ENCODE peak calls at places on chromosomes 6 and 20, in ten cellular contexts. S is AG10803, X is iPS DF 6.9, Q is neuronal stem cell, A is fibroblast of lung, F is endodermal cell, P is brain microvascular endothelial cell, Z is left lung, O is GM23248, U is uterus. Y is an unnamed sample.

GRCh38 chr6:2802521-2803060 is 37.4 kb downstream of the WRNIP1 start:
- DNase-seq in S (no peak), X (no peak), Q (no peak), A (no peak), F (no peak), P (no peak), Z (no peak), O (no peak), U (no peak), Y (no peak)

GRCh38 chr20:49245921-49246740 is 26.9 kb downstream of the DDX27 start:
- DNase-seq in S (peak; percentile 65), X (no peak), Q (no peak), A (peak; percentile 47), F (peak; percentile 72), P (peak; percentile 39), Z (no peak), O (peak; percentile 77), U (no peak), Y (no peak)

GRCh38 chr20:2006452-2007381 is 12.9 kb upstream of the PDYN start:
- DNase-seq in S (peak; percentile 86), X (peak; percentile 37), Q (peak; percentile 61), A (peak; percentile 70), F (peak; percentile 81), P (peak; percentile 16), Z (no peak), O (peak; percentile 90), U (no peak), Y (no peak)

GRCh38 chr6:44935693-44936300 is 392.3 kb upstream of the RUNX2 start:
- DNase-seq in S (no peak), X (no peak), Q (no peak), A (peak; percentile 14), F (no peak), P (no peak), Z (no peak), O (no peak), U (no peak), Y (no peak)

GRCh38 chr20:49392745-49393144 is 89.7 kb downstream of the KCNB1 start:
- DNase-seq in S (no peak), X (no peak), Q (no peak), A (no peak), F (no peak), P (no peak), Z (no peak), O (no peak), U (no peak), Y (no peak)

GRCh38 chr6:20254295-20254694 is 42.0 kb upstream of the MBOAT1 start:
- DNase-seq in S (no peak), X (no peak), Q (no peak), A (no peak), F (no peak), P (no peak), Z (no peak), O (no peak), U (no peak), Y (no peak)

GRCh38 chr6:33716890-33717632 is 5.6 kb upstream of the UQCC2 start:
- DNase-seq in S (no peak), X (no peak), Q (no peak), A (no peak), F (no peak), P (no peak), Z (no peak), O (no peak), U (no peak), Y (no peak)

GRCh38 chr6:131367206-131367873 is 205.7 kb upstream of the ARG1 start:
- DNase-seq in S (no peak), X (no peak), Q (no peak), A (no peak), F (no peak), P (no peak), Z (no peak), O (no peak), U (no peak), Y (no peak)

GRCh38 chr20:38790210-38791053 is 15.1 kb upstream of the PPP1R16B start:
- DNase-seq in S (peak; percentile 15), X (no peak), Q (no peak), A (peak; percentile 31), F (peak; percentile 82), P (peak; percentile 25), Z (no peak), O (peak; percentile 54), U (no peak), Y (peak; percentile 1)

GRCh38 chr6:129606664-129607063 is 103.3 kb downstream of the ARHGAP18 start:
- DNase-seq in S (peak; percentile 24), X (no peak), Q (no peak), A (peak; percentile 68), F (no peak), P (no peak), Z (no peak), O (peak; percentile 25), U (no peak), Y (no peak)

GRCh38 chr6:152049502-152049901 is 242.0 kb downstream of the ESR1 start:
- DNase-seq in S (no peak), X (no peak), Q (no peak), A (no peak), F (no peak), P (no peak), Z (no peak), O (no peak), U (no peak), Y (no peak)

GRCh38 chr20:24017160-24017761 is 28.7 kb upstream of the GGTLC1 start:
- DNase-seq in S (no peak), X (no peak), Q (no peak), A (no peak), F (no peak), P (no peak), Z (no peak), O (peak; percentile 28), U (no peak), Y (no peak)

GRCh38 chr20:37841991-37842390 is 60.9 kb upstream of the VSTM2L start:
- DNase-seq in S (no peak), X (no peak), Q (peak; percentile 67), A (no peak), F (no peak), P (no peak), Z (no peak), O (no peak), U (no peak), Y (no peak)

GRCh38 chr20:44319880-44320422 is 8.9 kb upstream of the FITM2 start:
- DNase-seq in S (no peak), X (no peak), Q (no peak), A (no peak), F (no peak), P (no peak), Z (no peak), O (no peak), U (no peak), Y (no peak)

GRCh38 chr6:75202676-75203131 is 3.1 kb downstream of the COL12A1 start:
- DNase-seq in S (no peak), X (no peak), Q (no peak), A (peak; percentile 68), F (peak; percentile 53), P (no peak), Z (no peak), O (peak; percentile 52), U (peak; percentile 28), Y (no peak)
- H3K4me3 ChIP-seq in S (peak overlapping the region; percentile 100), X (no peak overlapping the region), Q (no peak overlapping the region), A (peak overlapping the region; percentile 100), F (peak overlapping the region; percentile 72), P (peak overlapping the region; percentile 58), Z (no peak overlapping the region), O (peak overlapping the region; percentile 98), U (peak overlapping the region; percentile 30), Y (peak overlapping the region; percentile 41)

GRCh38 chr6:27512525-27512924 is 39.6 kb upstream of the ZNF184 start:
- DNase-seq in S (no peak), X (no peak), Q (no peak), A (no peak), F (no peak), P (no peak), Z (no peak), O (no peak), U (no peak), Y (no peak)

GRCh38 chr6:27518881-27519795 is 46.2 kb upstream of the ZNF184 start:
- DNase-seq in S (peak; percentile 87), X (peak; percentile 52), Q (peak; percentile 84), A (peak; percentile 86), F (peak; percentile 90), P (peak; percentile 89), Z (peak; percentile 82), O (peak; percentile 93), U (peak; percentile 65), Y (peak; percentile 74)

GRCh38 chr6:27517928-27518787 is 45.3 kb upstream of the ZNF184 start:
- DNase-seq in S (no peak), X (no peak), Q (no peak), A (no peak), F (no peak), P (no peak), Z (no peak), O (peak; percentile 51), U (no peak), Y (no peak)

GRCh38 chr6:27517238-27517637 is 44.3 kb upstream of the ZNF184 start:
- DNase-seq in S (no peak), X (no peak), Q (no peak), A (no peak), F (no peak), P (no peak), Z (no peak), O (no peak), U (no peak), Y (no peak)

DNA sequence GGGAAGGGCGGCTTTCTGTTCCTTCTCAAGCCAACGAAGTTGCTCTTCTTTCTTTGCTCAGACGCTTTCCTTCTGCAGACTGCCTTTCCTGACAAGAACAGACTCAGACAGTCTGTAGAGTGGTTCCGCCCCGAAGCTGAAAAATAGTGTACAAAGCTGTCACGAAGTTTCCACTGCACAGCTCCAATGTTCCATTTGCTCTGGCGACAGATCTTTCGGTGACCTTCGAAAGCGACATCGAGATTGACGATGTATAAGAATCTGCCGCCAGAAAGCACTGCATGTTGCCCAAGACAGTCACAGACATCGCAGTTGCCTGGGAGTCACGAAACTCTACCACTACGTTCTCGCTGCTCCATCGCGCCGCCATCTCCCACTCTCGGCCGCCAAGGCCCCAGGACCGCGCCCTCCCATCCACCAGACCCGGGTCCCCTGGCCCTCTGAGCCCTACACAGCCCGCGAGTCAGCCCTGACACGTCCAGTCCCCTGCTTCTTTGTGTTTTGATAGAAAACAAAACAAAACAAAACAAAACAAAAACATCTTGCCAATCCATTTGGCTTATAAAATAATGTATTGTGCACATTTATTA is 42.1 kb upstream of the ZNF184 start:
- DNase-seq in S (no peak), X (no peak), Q (no peak), A (no peak), F (no peak), P (no peak), Z (no peak), O (no peak), U (no peak), Y (no peak)
- H3K4me3 ChIP-seq in S (peak overlapping the region; percentile 41), X (peak overlapping the region; percentile 16), Q (no peak overlapping the region), A (peak overlapping the region; percentile 27), F (no peak overlapping the region), P (no peak overlapping the region), Z (no peak overlapping the region), O (no peak overlapping the region), U (no peak overlapping the region), Y (peak overlapping the region; percentile 18)

GRCh38 chr6:167759912-167760311 is 66.8 kb upstream of the AFDN start:
- DNase-seq in S (no peak), X (no peak), Q (no peak), A (no peak), F (no peak), P (no peak), Z (peak; percentile 61), O (no peak), U (no peak), Y (no peak)
- H3K4me3 ChIP-seq in S (no peak overlapping the region), X (no peak overlapping the region), Q (no peak overlapping the region), A (no peak overlapping the region), F (no peak overlapping the region), P (no peak overlapping the region), Z (no peak overlapping the region), O (no peak overlapping the region), U (no peak overlapping the region), Y (no peak overlapping the region)

GRCh38 chr6:29678114-29678513 is 2.8 kb downstream of the ZFP57 start:
- DNase-seq in S (no peak), X (no peak), Q (no peak), A (no peak), F (no peak), P (no peak), Z (no peak), O (no peak), U (no peak), Y (no peak)
- H3K4me3 ChIP-seq in S (no peak overlapping the region), X (no peak overlapping the region), Q (no peak overlapping the region), A (no peak overlapping the region), F (no peak overlapping the region), P (no peak overlapping the region), Z (no peak overlapping the region), O (no peak overlapping the region), U (no peak overlapping the region), Y (no peak overlapping the region)